ENCODE peak calls at places on chromosomes 3 and 15, in four cellular contexts. One of them, this sample, is unnamed.

GRCh38 chr3:189457201-189457607 is 174.0 kb upstream of the TP63 start:
- DNase-seq in lower lobe of right lung: no peak
- DNase-seq in neural progenitor cell: no peak
- DNase-seq in HepG2: no peak
- DNase-seq in this sample: peak

GRCh38 chr3:153246805-153247204 is 84.8 kb downstream of the RAP2B start:
- DNase-seq in HepG2: no peak
- DNase-seq in lower lobe of right lung: no peak
- DNase-seq in neural progenitor cell: no peak
- DNase-seq in this sample: no peak

GRCh38 chr3:18237251-18238005 is 187.7 kb downstream of the SATB1 start:
- DNase-seq in neural progenitor cell: no peak
- DNase-seq in lower lobe of right lung: no peak
- DNase-seq in HepG2: no peak
- DNase-seq in this sample: peak

GRCh38 chr3:142596726-142597088 is 514 bp downstream of the PLS1 start:
- DNase-seq in neural progenitor cell: no peak
- DNase-seq in lower lobe of right lung: no peak
- DNase-seq in HepG2: no peak
- DNase-seq in this sample: no peak

GRCh38 chr3:47134311-47134710 is 29.6 kb downstream of the SETD2 start:
- DNase-seq in HepG2: no peak
- DNase-seq in lower lobe of right lung: no peak
- DNase-seq in neural progenitor cell: no peak
- DNase-seq in this sample: no peak

GRCh38 chr3:65855370-65856100 is 183.2 kb downstream of the MAGI1 start:
- DNase-seq in HepG2: peak
- DNase-seq in neural progenitor cell: no peak
- DNase-seq in lower lobe of right lung: no peak
- DNase-seq in this sample: no peak

GRCh38 chr3:185519021-185519420 is 20.2 kb upstream of the TMEM41A start:
- DNase-seq in lower lobe of right lung: no peak
- DNase-seq in HepG2: peak
- DNase-seq in neural progenitor cell: no peak
- DNase-seq in this sample: no peak

GRCh38 chr3:14375192-14375591 is 27.2 kb upstream of the SLC6A6 start:
- DNase-seq in neural progenitor cell: no peak
- DNase-seq in HepG2: no peak
- DNase-seq in lower lobe of right lung: no peak
- DNase-seq in this sample: no peak

GRCh38 chr15:56984681-56985515 is 66.5 kb downstream of the TCF12 start:
- DNase-seq in HepG2: no peak
- DNase-seq in neural progenitor cell: no peak
- DNase-seq in lower lobe of right lung: no peak
- DNase-seq in this sample: no peak

GRCh38 chr15:77059761-77060345 is 11.1 kb downstream of the TSPAN3 start:
- DNase-seq in lower lobe of right lung: no peak
- DNase-seq in neural progenitor cell: no peak
- DNase-seq in HepG2: no peak
- DNase-seq in this sample: no peak

GRCh38 chr15:79977431-79977940 is 6.5 kb upstream of the BCL2A1 start:
- DNase-seq in neural progenitor cell: no peak
- DNase-seq in lower lobe of right lung: peak
- DNase-seq in HepG2: no peak
- DNase-seq in this sample: no peak

GRCh38 chr3:52230889-52231499 is 5.5 kb upstream of the TLR9 start:
- DNase-seq in neural progenitor cell: no peak
- DNase-seq in HepG2: no peak
- DNase-seq in lower lobe of right lung: peak
- DNase-seq in this sample: no peak

GRCh38 chr3:11641683-11642407 is 1.9 kb downstream of the VGLL4 start:
- DNase-seq in neural progenitor cell: peak
- DNase-seq in HepG2: no peak
- DNase-seq in lower lobe of right lung: no peak
- DNase-seq in this sample: no peak

GRCh38 chr3:52085883-52086282 is 29.5 kb upstream of the DUSP7 start:
- DNase-seq in HepG2: no peak
- DNase-seq in lower lobe of right lung: peak
- DNase-seq in neural progenitor cell: no peak
- DNase-seq in this sample: no peak

GRCh38 chr3:71304261-71304646 is 279.3 kb downstream of the FOXP1 start:
- DNase-seq in lower lobe of right lung: no peak
- DNase-seq in HepG2: no peak
- DNase-seq in neural progenitor cell: no peak
- DNase-seq in this sample: no peak

GRCh38 chr3:32224047-32224446 is 14.4 kb upstream of the CMTM8 start:
- DNase-seq in HepG2: no peak
- DNase-seq in lower lobe of right lung: no peak
- DNase-seq in neural progenitor cell: peak
- DNase-seq in this sample: no peak

GRCh38 chr3:139764936-139765335 is 87.2 kb upstream of the NMNAT3 start:
- DNase-seq in HepG2: no peak
- DNase-seq in lower lobe of right lung: no peak
- DNase-seq in neural progenitor cell: no peak
- DNase-seq in this sample: peak

GRCh38 chr3:147387550-147388394 is 18.6 kb downstream of the ZIC4 start:
- DNase-seq in neural progenitor cell: peak
- DNase-seq in HepG2: no peak
- DNase-seq in lower lobe of right lung: no peak
- DNase-seq in this sample: no peak

GRCh38 chr3:147391726-147392082 is 14.6 kb downstream of the ZIC4 start:
- DNase-seq in HepG2: no peak
- DNase-seq in lower lobe of right lung: no peak
- DNase-seq in neural progenitor cell: no peak
- DNase-seq in this sample: no peak

GRCh38 chr3:147388395-147389264 is 17.7 kb downstream of the ZIC4 start:
- DNase-seq in neural progenitor cell: peak
- DNase-seq in lower lobe of right lung: no peak
- DNase-seq in HepG2: no peak
- DNase-seq in this sample: no peak

GRCh38 chr3:147390589-147391569 is 15.5 kb downstream of the ZIC4 start:
- DNase-seq in lower lobe of right lung: no peak
- DNase-seq in neural progenitor cell: peak
- DNase-seq in HepG2: no peak
- DNase-seq in this sample: no peak

GRCh38 chr3:147389265-147390175 is 16.8 kb downstream of the ZIC4 start:
- DNase-seq in lower lobe of right lung: no peak
- DNase-seq in neural progenitor cell: peak
- DNase-seq in HepG2: no peak
- DNase-seq in this sample: no peak
- H3K4me3 ChIP-seq in lower lobe of right lung: no peak
- H3K4me3 ChIP-seq in neural progenitor cell: no peak
- H3K4me3 ChIP-seq in HepG2: no peak
- H3K4me3 ChIP-seq in this sample: no peak

GRCh38 chr3:128286691-128287090 is 133.4 kb downstream of the EEFSEC start:
- DNase-seq in neural progenitor cell: no peak
- DNase-seq in HepG2: no peak
- DNase-seq in lower lobe of right lung: no peak
- DNase-seq in this sample: no peak
- TF ChIP-seq CTCF in neural progenitor cell: no peak
- TF ChIP-seq CTCF in HepG2: no peak
- TF ChIP-seq CTCF in lower lobe of right lung: no peak
- TF ChIP-seq CTCF in this sample: no peak

DNA sequence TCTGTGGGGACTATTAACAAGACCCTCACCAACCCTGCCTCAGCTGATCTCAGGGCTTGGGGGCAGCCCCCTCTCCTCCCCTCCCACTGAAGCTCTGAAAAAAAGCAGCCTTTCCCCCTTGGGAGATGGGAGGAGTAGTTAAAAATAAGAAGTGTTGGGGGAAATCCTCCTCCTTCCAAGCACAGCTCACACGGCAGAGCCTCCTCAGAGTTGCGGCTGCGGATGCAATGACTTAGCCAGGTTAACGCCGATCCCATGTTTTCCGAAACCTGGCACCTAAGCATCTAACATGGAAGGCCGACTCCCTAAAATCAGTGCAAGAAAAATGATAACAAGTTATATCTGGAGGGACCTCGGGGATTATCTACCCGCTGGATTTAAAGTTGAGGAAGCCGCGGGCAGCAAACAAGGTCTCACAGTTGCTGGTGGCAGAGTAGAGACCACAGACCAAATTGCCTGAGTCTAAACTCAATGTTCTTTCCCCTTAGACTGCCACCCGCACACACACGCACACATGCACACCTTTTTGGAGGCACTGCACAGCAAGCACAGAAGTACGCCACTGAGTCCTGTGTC is 1.1 kb upstream of the TPM1 start:
- DNase-seq in neural progenitor cell: peak
- DNase-seq in lower lobe of right lung: no peak
- DNase-seq in HepG2: no peak
- DNase-seq in this sample: no peak
- H3K4me3 ChIP-seq in neural progenitor cell: peak
- H3K4me3 ChIP-seq in lower lobe of right lung: peak
- H3K4me3 ChIP-seq in HepG2: peak
- H3K4me3 ChIP-seq in this sample: peak

GRCh38 chr3:171614318-171614967 is 154.2 kb upstream of the TNIK start:
- DNase-seq in lower lobe of right lung: no peak
- DNase-seq in neural progenitor cell: peak
- DNase-seq in HepG2: peak
- DNase-seq in this sample: no peak
- TF ChIP-seq CTCF in lower lobe of right lung: peak
- TF ChIP-seq CTCF in neural progenitor cell: peak
- TF ChIP-seq CTCF in HepG2: peak
- TF ChIP-seq CTCF in this sample: peak

DNA sequence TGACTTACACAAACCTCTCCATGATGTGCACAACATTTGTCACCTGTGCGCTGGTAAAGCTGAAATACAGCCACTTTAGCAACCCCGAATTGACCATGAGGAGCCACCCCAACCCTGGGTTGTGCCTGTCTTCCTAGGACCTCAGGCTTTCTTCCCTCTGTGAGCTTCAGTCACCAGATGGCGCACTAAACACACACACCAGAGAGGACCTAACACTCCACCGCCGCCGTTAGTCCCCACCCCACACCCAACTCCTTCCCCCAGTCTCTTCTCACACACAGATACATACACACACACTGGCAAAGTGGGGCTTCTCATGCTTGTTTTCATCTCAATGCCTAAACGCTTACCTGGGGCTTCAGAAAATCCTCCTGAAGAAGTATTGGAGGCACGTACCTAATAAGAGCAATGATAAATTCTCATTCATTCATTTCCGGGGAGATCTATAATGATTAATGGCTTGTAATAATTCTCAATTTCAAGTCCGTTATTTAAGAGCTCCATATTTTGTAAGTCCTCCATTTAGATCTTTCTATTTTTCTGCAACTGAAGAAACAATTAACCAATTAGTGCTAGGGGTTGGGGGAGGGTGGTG is 2.1 kb upstream of the CCDC80 start:
- DNase-seq in HepG2: peak
- DNase-seq in lower lobe of right lung: peak
- DNase-seq in neural progenitor cell: peak
- DNase-seq in this sample: no peak
- H3K4me3 ChIP-seq in HepG2: no peak
- H3K4me3 ChIP-seq in lower lobe of right lung: no peak
- H3K4me3 ChIP-seq in neural progenitor cell: no peak
- H3K4me3 ChIP-seq in this sample: no peak

GRCh38 chr3:50226888-50227389 is 9.1 kb upstream of the GNAI2 start:
- DNase-seq in HepG2: no peak
- DNase-seq in lower lobe of right lung: no peak
- DNase-seq in neural progenitor cell: no peak
- DNase-seq in this sample: no peak

GRCh38 chr3:50222169-50222528 is 13.9 kb upstream of the GNAI2 start:
- DNase-seq in HepG2: no peak
- DNase-seq in lower lobe of right lung: no peak
- DNase-seq in neural progenitor cell: no peak
- DNase-seq in this sample: no peak

GRCh38 chr3:50221413-50222168 is 14.4 kb upstream of the GNAI2 start:
- DNase-seq in neural progenitor cell: peak
- DNase-seq in lower lobe of right lung: no peak
- DNase-seq in HepG2: peak
- DNase-seq in this sample: no peak

GRCh38 chr3:50227390-50228183 is 8.4 kb upstream of the GNAI2 start:
- DNase-seq in neural progenitor cell: peak
- DNase-seq in HepG2: peak
- DNase-seq in lower lobe of right lung: peak
- DNase-seq in this sample: peak

GRCh38 chr3:50224639-50225038 is 11.4 kb upstream of the GNAI2 start:
- DNase-seq in neural progenitor cell: peak
- DNase-seq in HepG2: no peak
- DNase-seq in lower lobe of right lung: no peak
- DNase-seq in this sample: no peak
- TF ChIP-seq CTCF in neural progenitor cell: no peak
- TF ChIP-seq CTCF in HepG2: peak
- TF ChIP-seq CTCF in lower lobe of right lung: no peak
- TF ChIP-seq CTCF in this sample: no peak

GRCh38 chr15:98217356-98217755 is 256.9 kb downstream of the ARRDC4 start:
- DNase-seq in neural progenitor cell: no peak
- DNase-seq in lower lobe of right lung: no peak
- DNase-seq in HepG2: no peak
- DNase-seq in this sample: no peak
- H3K4me3 ChIP-seq in neural progenitor cell: no peak
- H3K4me3 ChIP-seq in lower lobe of right lung: no peak
- H3K4me3 ChIP-seq in HepG2: no peak
- H3K4me3 ChIP-seq in this sample: no peak